ENCODE peak calls at places on chromosome 14, in four cellular contexts. H is NCI-H1092 treated with DMSO at 0.1 percent for 48 hours; K is activated T-cell treated with anti-CD3 and anti-CD28 coated beads, Interleukin-2, amount 50 U/mL, for 72 hours; V is iris pigment epithelial cell. Q is an unnamed sample.

GRCh38 chr14:85437143-85437542 is 92.8 kb upstream of the FLRT2 start:
- DNase-seq in V (peak; percentile 88), K (no peak), H (no peak), Q (peak; percentile 58)

GRCh38 chr14:74517731-74518130 is 24.2 kb downstream of the ISCA2 start:
- DNase-seq in V (no peak), K (no peak), H (no peak), Q (no peak)

GRCh38 chr14:71322660-71323250 is 415.5 kb downstream of the PCNX1 start:
- DNase-seq in K (no peak), H (no peak), V (peak; percentile 74), Q (peak; percentile 37)

GRCh38 chr14:22786685-22787084 is 20.2 kb downstream of the OXA1L start:
- DNase-seq in K (no peak), H (no peak), V (no peak), Q (no peak)

GRCh38 chr14:68232643-68233055 is 413.1 kb downstream of the RAD51B start:
- DNase-seq in V (peak; percentile 100), H (no peak), K (peak; percentile 69), Q (peak; percentile 98)

GRCh38 chr14:31261859-31262739 is 54.5 kb upstream of the HECTD1 start:
- DNase-seq in K (no peak), V (peak; percentile 66), H (peak; percentile 65), Q (no peak)

GRCh38 chr14:19941668-19942067 is 11.0 kb downstream of the OR4K1 start:
- DNase-seq in K (no peak), H (no peak), V (no peak), Q (no peak)

GRCh38 chr14:53792909-53793308 is 163.7 kb downstream of the BMP4 start:
- DNase-seq in K (no peak), V (no peak), H (no peak), Q (no peak)

GRCh38 chr14:94738786-94739185 is 31.1 kb downstream of the GSC start:
- DNase-seq in K (no peak), H (no peak), V (peak; percentile 4), Q (peak; percentile 62)

GRCh38 chr14:103935102-103935501 is 6.8 kb downstream of the TDRD9 start:
- DNase-seq in V (no peak), K (no peak), H (no peak), Q (no peak)

GRCh38 chr14:53386359-53386758 is 233.2 kb upstream of the DDHD1 start:
- DNase-seq in K (no peak), V (no peak), H (no peak), Q (no peak)

GRCh38 chr14:94679106-94679819 is 67.1 kb downstream of the SERPINA3 start:
- DNase-seq in K (no peak), H (no peak), V (no peak), Q (no peak)

GRCh38 chr14:32004300-32004699 is 72.8 kb upstream of the ARHGAP5 start:
- DNase-seq in V (peak; percentile 86), K (no peak), H (no peak), Q (peak; percentile 68)

GRCh38 chr14:105204206-105204930 is 23.3 kb upstream of the NUDT14 start:
- DNase-seq in V (no peak), K (no peak), H (no peak), Q (peak; percentile 73)

GRCh38 chr14:37384870-37385596 is 187.3 kb downstream of the MIPOL1 start:
- DNase-seq in H (peak; percentile 93), V (no peak), K (no peak), Q (no peak)

GRCh38 chr14:100032749-100033148 is 32.5 kb upstream of the EVL start:
- DNase-seq in K (no peak), V (no peak), H (peak; percentile 5), Q (no peak)

GRCh38 chr14:105989746-105990302 is 463.4 kb downstream of the TMEM121 start:
- DNase-seq in H (no peak), V (no peak), K (peak; percentile 76), Q (no peak)

GRCh38 chr14:39376671-39377403 is 55.4 kb downstream of the FBXO33 start:
- DNase-seq in V (peak; percentile 66), K (no peak), H (no peak), Q (peak; percentile 15)

GRCh38 chr14:83887871-83888270 is 1642.1 kb upstream of the FLRT2 start:
- DNase-seq in K (no peak), H (no peak), V (no peak), Q (no peak)

GRCh38 chr14:55117816-55118441 is 11.1 kb upstream of the LGALS3 start:
- DNase-seq in H (no peak), K (no peak), V (peak; percentile 19), Q (no peak)

GRCh38 chr14:83994020-83994419 is 1535.9 kb upstream of the FLRT2 start:
- DNase-seq in H (no peak), K (no peak), V (peak; percentile 97), Q (no peak)

GRCh38 chr14:20799444-20799843 is 3.2 kb downstream of the RNASE1 start:
- DNase-seq in V (no peak), K (no peak), H (no peak), Q (no peak)

GRCh38 chr14:30034049-30034635 is 106.5 kb upstream of the PRKD1 start:
- DNase-seq in K (no peak), H (peak; percentile 71), V (peak; percentile 16), Q (peak; percentile 21)

GRCh38 chr14:70726651-70727375 is 82.5 kb downstream of the MAP3K9 start:
- DNase-seq in V (no peak), H (no peak), K (no peak), Q (no peak)

Q was measured in Daoy.